ENCODE peak calls at places on chromosomes 11 and 22, in seven cellular contexts. Y, D, P, X, G, I and K are unnamed samples.
A peak's percentile ranks its signal among the peaks of the same experiment; 100 is the strongest.

GRCh38 chr11:73321342-73322110 is 13.4 kb downstream of the ARHGEF17 start:
- DNase-seq in Y (no peak), D (peak; percentile 84), P (peak; percentile 60), X (no peak), G (no peak), I (peak; percentile 82), K (peak; percentile 62)

GRCh38 chr11:128725630-128726461 is 32.0 kb downstream of the FLI1 start:
- DNase-seq in Y (no peak), D (no peak), P (no peak), X (no peak), G (no peak), I (no peak), K (no peak)

GRCh38 chr11:113447621-113448310 is 27.4 kb downstream of the DRD2 start:
- DNase-seq in Y (no peak), D (no peak), P (peak; percentile 42), X (no peak), G (no peak), I (no peak), K (no peak)

GRCh38 chr11:3674189-3674588 is 3.0 kb upstream of the CHRNA10 start:
- DNase-seq in Y (peak; percentile 10), D (no peak), P (no peak), X (no peak), G (no peak), I (no peak), K (no peak)

GRCh38 chr11:26228778-26229177 is 103.2 kb upstream of the ANO3 start:
- DNase-seq in Y (no peak), D (no peak), P (no peak), X (no peak), G (no peak), I (no peak), K (no peak)

GRCh38 chr11:86395061-86395551 is 20.4 kb downstream of the CCDC81 start:
- DNase-seq in Y (peak; percentile 18), D (no peak), P (peak; percentile 44), X (no peak), G (peak; percentile 9), I (no peak), K (no peak)

GRCh38 chr11:76596652-76597051 is 73.9 kb downstream of the LRRC32 start:
- DNase-seq in Y (no peak), D (no peak), P (peak; percentile 16), X (no peak), G (no peak), I (no peak), K (no peak)

GRCh38 chr22:26321469-26321913 is 107.6 kb upstream of the ASPHD2 start:
- DNase-seq in Y (no peak), D (peak; percentile 82), P (peak; percentile 95), X (no peak), G (no peak), I (peak; percentile 55), K (no peak)

GRCh38 chr11:116864531-116864930 is 27.1 kb upstream of the APOA1 start:
- DNase-seq in Y (no peak), D (no peak), P (no peak), X (no peak), G (no peak), I (no peak), K (no peak)
- H3K27ac ChIP-seq in Y (no peak overlapping the region), D (no peak overlapping the region), P (no peak overlapping the region), X (no peak overlapping the region), G (no peak overlapping the region), I (no peak overlapping the region), K (no peak overlapping the region)

GRCh38 chr11:118908264-118908663 is 17.5 kb downstream of the BCL9L start:
- DNase-seq in Y (no peak), D (no peak), P (no peak), X (no peak), G (no peak), I (no peak), K (peak; percentile 39)
- H3K4me3 ChIP-seq in Y (no peak overlapping the region), D (no peak overlapping the region), P (no peak overlapping the region), X (no peak overlapping the region), G (no peak overlapping the region), I (no peak overlapping the region), K (no peak overlapping the region)

GRCh38 chr22:27797793-27798525 is 3.6 kb downstream of the MN1 start:
- DNase-seq in Y (peak; percentile 57), D (no peak), P (no peak), X (no peak), G (no peak), I (no peak), K (no peak)

GRCh38 chr22:27799334-27800249 is 2.0 kb downstream of the MN1 start:
- DNase-seq in Y (peak; percentile 60), D (no peak), P (no peak), X (no peak), G (no peak), I (peak; percentile 57), K (no peak)

GRCh38 chr22:27796829-27797792 is 4.4 kb downstream of the MN1 start:
- DNase-seq in Y (no peak), D (no peak), P (no peak), X (no peak), G (no peak), I (no peak), K (no peak)

GRCh38 chr22:27800250-27801131 is 1.1 kb downstream of the MN1 start:
- DNase-seq in Y (peak; percentile 77), D (no peak), P (no peak), X (no peak), G (no peak), I (peak; percentile 52), K (no peak)

GRCh38 chr22:27798526-27799333 is 2.8 kb downstream of the MN1 start:
- DNase-seq in Y (peak; percentile 67), D (no peak), P (no peak), X (no peak), G (no peak), I (peak; percentile 36), K (no peak)
- H3K27ac ChIP-seq in Y (no peak overlapping the region), D (peak overlapping the region; percentile 82), P (no peak overlapping the region), X (no peak overlapping the region), G (no peak overlapping the region), I (peak overlapping the region; percentile 26), K (no peak overlapping the region)

GRCh38 chr11:18696638-18697225 is 1.8 kb upstream of the TMEM86A start:
- DNase-seq in Y (no peak), D (no peak), P (no peak), X (no peak), G (no peak), I (no peak), K (no peak)
- H3K4me3 ChIP-seq in Y (no peak overlapping the region), D (no peak overlapping the region), P (no peak overlapping the region), X (no peak overlapping the region), G (no peak overlapping the region), I (no peak overlapping the region), K (no peak overlapping the region)

DNA sequence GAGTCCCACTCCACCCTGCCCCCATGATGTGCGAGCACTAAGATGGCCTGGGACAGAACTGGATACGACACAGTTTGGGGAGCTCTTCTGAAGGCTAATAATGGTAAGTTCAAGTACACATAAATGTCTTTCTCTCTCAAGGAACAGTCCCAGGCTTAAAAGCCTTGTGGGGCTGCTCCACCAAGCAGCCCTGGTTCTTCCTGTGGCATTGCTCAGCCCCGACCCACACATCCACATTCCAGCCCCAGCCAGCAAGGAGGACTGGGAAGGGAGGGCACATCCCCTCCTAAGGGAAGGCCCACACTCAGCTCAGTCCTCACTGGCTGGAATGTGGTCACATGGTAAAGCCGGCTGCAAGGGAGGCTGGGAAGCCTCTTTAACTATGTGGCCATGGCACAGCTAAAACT is 13.3 kb upstream of the MB start:
- DNase-seq in Y (peak; percentile 18), D (peak; percentile 67), P (peak; percentile 85), X (no peak), G (no peak), I (no peak), K (no peak)
- H3K27ac ChIP-seq in Y (no peak overlapping the region), D (peak overlapping the region; percentile 85), P (peak overlapping the region; percentile 52), X (no peak overlapping the region), G (no peak overlapping the region), I (no peak overlapping the region), K (no peak overlapping the region)

DNA sequence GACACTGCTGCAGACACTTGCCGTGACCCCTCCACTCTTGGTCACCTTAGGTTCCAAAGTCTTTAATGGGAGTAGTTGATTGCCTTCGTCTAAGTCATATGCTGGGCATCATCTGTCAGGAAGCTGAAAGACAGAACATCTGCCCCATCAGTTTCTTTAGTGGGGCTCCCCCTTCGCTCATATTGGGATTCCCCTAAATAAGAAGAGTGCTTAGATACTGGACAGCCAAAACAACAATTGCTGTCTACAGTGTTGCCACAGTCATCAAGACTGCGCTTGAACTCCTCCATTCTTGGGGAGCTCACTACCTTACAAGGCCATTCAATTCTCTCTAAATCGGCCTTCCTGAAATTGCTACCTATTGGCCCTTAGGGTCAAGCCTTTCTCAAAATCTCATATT is 58.5 kb downstream of the UBASH3B start:
- DNase-seq in Y (no peak), D (no peak), P (no peak), X (no peak), G (no peak), I (no peak), K (no peak)
- H3K4me3 ChIP-seq in Y (no peak overlapping the region), D (no peak overlapping the region), P (no peak overlapping the region), X (no peak overlapping the region), G (no peak overlapping the region), I (no peak overlapping the region), K (no peak overlapping the region)

GRCh38 chr22:36938886-36939285 is 25.5 kb downstream of the CSF2RB start:
- DNase-seq in Y (no peak), D (no peak), P (no peak), X (no peak), G (no peak), I (no peak), K (no peak)
- H3K27ac ChIP-seq in Y (no peak overlapping the region), D (no peak overlapping the region), P (no peak overlapping the region), X (no peak overlapping the region), G (no peak overlapping the region), I (no peak overlapping the region), K (no peak overlapping the region)

GRCh38 chr11:23644443-23644842 is 784.2 kb upstream of the CCDC179 start:
- DNase-seq in Y (no peak), D (no peak), P (no peak), X (no peak), G (no peak), I (no peak), K (no peak)
- H3K4me3 ChIP-seq in Y (no peak overlapping the region), D (no peak overlapping the region), P (no peak overlapping the region), X (no peak overlapping the region), G (no peak overlapping the region), I (no peak overlapping the region), K (no peak overlapping the region)

DNA sequence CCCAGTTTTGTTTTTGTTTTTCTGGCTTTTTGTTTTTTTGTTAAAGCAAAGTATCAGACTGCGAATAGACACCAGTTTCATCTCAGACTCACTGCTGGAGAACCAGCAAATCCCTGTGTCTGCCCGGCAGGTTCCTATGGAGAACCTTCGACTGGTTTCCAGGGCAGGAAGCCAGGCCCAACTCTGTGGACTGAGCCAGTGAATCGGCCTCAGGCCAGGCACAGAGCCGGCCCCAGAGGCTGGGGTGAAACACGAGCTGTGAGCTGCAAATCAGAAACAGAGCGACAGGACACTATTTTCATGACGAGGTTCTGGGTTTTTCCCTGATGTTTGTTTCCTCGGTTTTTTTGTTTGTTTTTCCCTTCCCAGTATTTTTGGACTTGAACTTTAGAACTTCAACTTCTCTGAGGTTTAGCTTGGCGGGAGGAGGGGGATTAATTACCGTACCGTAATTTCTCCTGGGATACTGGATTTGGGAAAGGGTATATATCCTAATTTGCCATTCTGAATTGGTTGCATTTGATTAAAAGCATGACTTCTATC is 15.9 kb upstream of the B4GALNT4 start:
- DNase-seq in Y (no peak), D (peak; percentile 96), P (no peak), X (no peak), G (peak; percentile 88), I (peak; percentile 84), K (peak; percentile 73)
- H3K27ac ChIP-seq in Y (peak overlapping the region; percentile 18), D (peak overlapping the region; percentile 98), P (no peak overlapping the region), X (no peak overlapping the region), G (peak overlapping the region; percentile 88), I (peak overlapping the region; percentile 95), K (peak overlapping the region; percentile 96)